ENCODE peak calls at places on chromosomes 13 and 19, in ten cellular contexts. R, I, S, F, N, W, E, K, Q and D are unnamed samples.

GRCh38 chr13:80341771-80342271 is 895 bp upstream of the SPRY2 start:
- DNase-seq in R (peak; percentile 28), I (peak; percentile 43), S (peak; percentile 68), F (peak; percentile 77), N (peak; percentile 68), W (peak; percentile 50), E (no peak), K (peak; percentile 40), Q (peak; percentile 66), D (no peak)

GRCh38 chr19:39237200-39238184 is 7.3 kb downstream of the IFNL3 start:
- DNase-seq in R (no peak), I (no peak), S (no peak), F (peak; percentile 88), N (no peak), W (no peak), E (no peak), K (peak; percentile 49), Q (no peak), D (peak; percentile 68)

GRCh38 chr13:64248371-64249065 is 2832.9 kb upstream of the PCDH20 start:
- DNase-seq in R (no peak), I (no peak), S (peak; percentile 6), F (no peak), N (peak; percentile 54), W (no peak), E (peak; percentile 42), K (no peak), Q (no peak), D (no peak)

GRCh38 chr13:25659091-25659502 is 287.3 kb downstream of the ATP8A2 start:
- DNase-seq in R (no peak), I (no peak), S (no peak), F (no peak), N (peak; percentile 16), W (no peak), E (no peak), K (peak; percentile 65), Q (no peak), D (no peak)

GRCh38 chr19:14502334-14503092 is 6.6 kb upstream of the GIPC1 start:
- DNase-seq in R (no peak), I (no peak), S (peak; percentile 64), F (no peak), N (no peak), W (no peak), E (peak; percentile 63), K (no peak), Q (peak; percentile 61), D (no peak)

GRCh38 chr13:51001335-51001734 is 91.7 kb downstream of the RNASEH2B start:
- DNase-seq in R (no peak), I (no peak), S (no peak), F (no peak), N (no peak), W (no peak), E (no peak), K (no peak), Q (no peak), D (no peak)

GRCh38 chr13:95256086-95256485 is 45.2 kb downstream of the ABCC4 start:
- DNase-seq in R (no peak), I (no peak), S (peak; percentile 84), F (no peak), N (peak; percentile 99), W (no peak), E (peak; percentile 95), K (no peak), Q (peak; percentile 97), D (no peak)

GRCh38 chr19:9934132-9934950 is 2.0 kb downstream of the OLFM2 start:
- DNase-seq in R (peak; percentile 91), I (peak; percentile 80), S (peak; percentile 77), F (peak; percentile 88), N (no peak), W (peak; percentile 95), E (peak; percentile 55), K (peak; percentile 52), Q (peak; percentile 82), D (no peak)

GRCh38 chr19:14940266-14940665 is 1.0 kb upstream of the OR7C2 start:
- DNase-seq in R (no peak), I (no peak), S (no peak), F (no peak), N (no peak), W (no peak), E (no peak), K (no peak), Q (no peak), D (no peak)

GRCh38 chr19:11091343-11092153 is 2.3 kb downstream of the LDLR start:
- DNase-seq in R (peak; percentile 51), I (no peak), S (peak; percentile 97), F (no peak), N (peak; percentile 99), W (no peak), E (peak; percentile 96), K (peak; percentile 80), Q (peak; percentile 94), D (no peak)

GRCh38 chr19:13234518-13234917 is 84.3 kb downstream of the IER2 start:
- DNase-seq in R (no peak), I (peak; percentile 8), S (peak; percentile 41), F (peak; percentile 89), N (peak; percentile 9), W (peak; percentile 58), E (peak; percentile 24), K (peak; percentile 12), Q (peak; percentile 46), D (no peak)

GRCh38 chr19:19860756-19861390 is 4.8 kb upstream of the ZNF253 start:
- DNase-seq in R (peak; percentile 33), I (no peak), S (peak; percentile 48), F (peak; percentile 76), N (peak; percentile 3), W (no peak), E (no peak), K (no peak), Q (no peak), D (no peak)

GRCh38 chr19:46759817-46760333 is 13.6 kb upstream of the STRN4 start:
- DNase-seq in R (no peak), I (peak; percentile 83), S (peak; percentile 94), F (no peak), N (peak; percentile 84), W (no peak), E (peak; percentile 100), K (peak; percentile 64), Q (peak; percentile 94), D (no peak)

GRCh38 chr13:51816604-51817254 is 12.8 kb upstream of the DHRS12 start:
- DNase-seq in R (no peak), I (no peak), S (no peak), F (no peak), N (no peak), W (no peak), E (no peak), K (no peak), Q (no peak), D (no peak)

GRCh38 chr13:64099994-64100393 is 2684.3 kb upstream of the PCDH20 start:
- DNase-seq in R (no peak), I (no peak), S (no peak), F (no peak), N (no peak), W (no peak), E (no peak), K (no peak), Q (no peak), D (no peak)

GRCh38 chr13:99859178-99860177 is 112.1 kb downstream of the ZIC5 start:
- DNase-seq in R (no peak), I (no peak), S (no peak), F (no peak), N (no peak), W (no peak), E (no peak), K (no peak), Q (no peak), D (no peak)

GRCh38 chr19:5017235-5017634 is 48.3 kb downstream of the KDM4B start:
- DNase-seq in R (no peak), I (no peak), S (no peak), F (no peak), N (no peak), W (no peak), E (no peak), K (no peak), Q (peak; percentile 38), D (no peak)

GRCh38 chr13:110944121-110944967 is 29.5 kb upstream of the ANKRD10 start:
- DNase-seq in R (peak; percentile 20), I (no peak), S (peak; percentile 81), F (no peak), N (peak; percentile 55), W (no peak), E (peak; percentile 67), K (peak; percentile 36), Q (peak; percentile 70), D (no peak)

GRCh38 chr13:39965309-39965708 is 309.8 kb downstream of the COG6 start:
- DNase-seq in R (no peak), I (no peak), S (no peak), F (no peak), N (no peak), W (no peak), E (no peak), K (no peak), Q (no peak), D (no peak)

GRCh38 chr19:38062959-38063786 is 156.2 kb downstream of the SIPA1L3 start:
- DNase-seq in R (no peak), I (no peak), S (no peak), F (no peak), N (peak; percentile 43), W (peak; percentile 14), E (no peak), K (no peak), Q (no peak), D (no peak)

GRCh38 chr13:105763851-105764250 is 771.6 kb downstream of the EFNB2 start:
- DNase-seq in R (no peak), I (no peak), S (no peak), F (no peak), N (peak; percentile 30), W (no peak), E (no peak), K (no peak), Q (no peak), D (no peak)

GRCh38 chr19:2461751-2462634 is 5.2 kb upstream of the LMNB2 start:
- DNase-seq in R (peak; percentile 65), I (no peak), S (peak; percentile 71), F (peak; percentile 85), N (peak; percentile 66), W (peak; percentile 40), E (peak; percentile 50), K (no peak), Q (peak; percentile 73), D (no peak)
- TF ChIP-seq CTCF in R (no peak), I (no peak), S (peak; percentile 18), F (no peak), N (no peak), W (no peak), E (peak; percentile 39), K (no peak), Q (peak; percentile 39), D (peak; percentile 44)

GRCh38 chr13:52862358-52863206 is 14.1 kb upstream of the PCDH8 start:
- DNase-seq in R (peak; percentile 72), I (no peak), S (peak; percentile 8), F (no peak), N (no peak), W (peak; percentile 52), E (no peak), K (no peak), Q (no peak), D (no peak)
- TF ChIP-seq CTCF in R (peak; percentile 88), I (peak; percentile 31), S (peak; percentile 60), F (no peak), N (no peak), W (peak; percentile 77), E (peak; percentile 46), K (peak; percentile 27), Q (peak; percentile 26), D (peak; percentile 52)

GRCh38 chr13:67353031-67353430 is 122.9 kb upstream of the PCDH9 start:
- DNase-seq in R (no peak), I (no peak), S (no peak), F (no peak), N (no peak), W (no peak), E (no peak), K (no peak), Q (no peak), D (no peak)
- TF ChIP-seq CTCF in R (no peak), I (no peak), S (no peak), F (no peak), N (no peak), W (no peak), E (no peak), K (no peak), Q (no peak), D (no peak)

GRCh38 chr19:679418-680286 is 3.5 kb downstream of the FSTL3 start:
- DNase-seq in R (peak; percentile 45), I (peak; percentile 41), S (peak; percentile 89), F (peak; percentile 90), N (peak; percentile 84), W (peak; percentile 38), E (peak; percentile 72), K (no peak), Q (peak; percentile 75), D (peak; percentile 91)
- TF ChIP-seq CTCF in R (no peak), I (no peak), S (peak; percentile 10), F (no peak), N (no peak), W (no peak), E (no peak), K (no peak), Q (no peak), D (no peak)